ENCODE peak calls at places on chromosomes 2 and 18, in seven cellular contexts. X is GM23338, H is HCT116, J is K562, Z is HepG2, R is SK-N-SH, N is GM12878. C is an unnamed sample.

GRCh38 chr2:148231858-148232257 is 211.0 kb downstream of the MBD5 start:
- DNase-seq in X (no peak), J (no peak), N (no peak), H (no peak), Z (peak; percentile 40), R (no peak), C (no peak)

GRCh38 chr2:20488136-20488705 is 41.3 kb downstream of the RHOB start:
- DNase-seq in J (no peak), Z (no peak), N (no peak), X (no peak), R (no peak), H (no peak), C (no peak)

GRCh38 chr18:75164479-75164878 is 44.5 kb downstream of the PTGR3 start:
- DNase-seq in Z (no peak), X (no peak), R (no peak), J (no peak), N (no peak), H (no peak), C (no peak)

GRCh38 chr2:229434131-229434530 is 163.0 kb upstream of the PID1 start:
- DNase-seq in N (no peak), R (no peak), Z (no peak), X (no peak), J (no peak), H (no peak), C (no peak)

GRCh38 chr2:67790622-67791021 is 272.2 kb downstream of the C1D start:
- DNase-seq in N (no peak), X (no peak), H (no peak), J (no peak), Z (no peak), R (no peak), C (no peak)

GRCh38 chr2:140273396-140273795 is 1493.2 kb upstream of the NXPH2 start:
- DNase-seq in Z (no peak), N (no peak), H (no peak), X (no peak), R (no peak), J (no peak), C (no peak)

GRCh38 chr18:45108754-45109153 is 428.1 kb downstream of the SETBP1 start:
- DNase-seq in R (no peak), H (no peak), N (no peak), Z (no peak), X (no peak), J (no peak), C (no peak)

GRCh38 chr2:178008636-178009289 is 63.8 kb downstream of the PDE11A start:
- DNase-seq in X (peak; percentile 15), J (no peak), H (no peak), N (no peak), Z (no peak), R (peak; percentile 65), C (no peak)

GRCh38 chr2:216205486-216205885 is 96.3 kb downstream of the XRCC5 start:
- DNase-seq in X (no peak), N (no peak), R (no peak), J (no peak), Z (no peak), H (no peak), C (peak; percentile 76)

GRCh38 chr2:189298038-189298437 is 118.5 kb upstream of the COL5A2 start:
- DNase-seq in X (no peak), Z (no peak), H (no peak), N (no peak), J (no peak), R (no peak), C (no peak)

GRCh38 chr2:239603411-239604356 is 202.9 kb upstream of the HDAC4 start:
- DNase-seq in H (no peak), X (no peak), Z (no peak), R (no peak), J (no peak), N (no peak), C (no peak)

GRCh38 chr18:58196164-58196563 is 152.1 kb downstream of the NEDD4L start:
- DNase-seq in R (no peak), X (no peak), J (no peak), H (no peak), Z (no peak), N (no peak), C (no peak)

GRCh38 chr18:48106976-48107781 is 176.7 kb upstream of the SMAD2 start:
- DNase-seq in H (no peak), X (peak; percentile 41), R (no peak), J (peak; percentile 9), Z (no peak), N (no peak), C (no peak)

GRCh38 chr2:97808816-97809215 is 95.4 kb downstream of the ZAP70 start:
- DNase-seq in H (no peak), X (no peak), N (no peak), J (no peak), Z (no peak), R (no peak), C (no peak)

GRCh38 chr2:11802782-11803191 is 56.4 kb downstream of the LPIN1 start:
- DNase-seq in N (no peak), X (no peak), R (no peak), Z (no peak), H (no peak), J (no peak), C (no peak)

GRCh38 chr2:237073552-237073951 is 12.1 kb upstream of the COPS8 start:
- DNase-seq in Z (no peak), N (no peak), J (no peak), R (no peak), X (no peak), H (no peak), C (no peak)

GRCh38 chr2:102099536-102100293 is 42.8 kb upstream of the IL1R1 start:
- DNase-seq in N (no peak), R (no peak), H (no peak), J (no peak), X (no peak), Z (no peak), C (no peak)

GRCh38 chr2:69422198-69422597 is 15.0 kb downstream of the NFU1 start:
- DNase-seq in N (no peak), H (no peak), Z (no peak), J (no peak), R (no peak), X (no peak), C (no peak)

GRCh38 chr2:10935953-10936942 is 24.5 kb downstream of the KCNF1 start:
- DNase-seq in R (no peak), H (peak; percentile 94), X (peak; percentile 62), Z (peak; percentile 98), J (peak; percentile 29), N (no peak), C (no peak)

GRCh38 chr18:43931439-43931838 is 654.1 kb upstream of the SYT4 start:
- DNase-seq in Z (no peak), R (no peak), X (no peak), H (no peak), N (no peak), J (no peak), C (no peak)

GRCh38 chr2:14633031-14633430 is 514 bp downstream of the LRATD1 start:
- DNase-seq in N (no peak), J (no peak), Z (no peak), R (no peak), H (no peak), X (peak; percentile 30), C (no peak)

GRCh38 chr18:48814490-48815181 is 136.1 kb downstream of the SMAD7 start:
- DNase-seq in J (no peak), H (no peak), Z (no peak), X (no peak), N (no peak), R (no peak), C (no peak)

GRCh38 chr2:134137182-134137595 is 116.7 kb upstream of the MGAT5 start:
- DNase-seq in Z (no peak), J (no peak), R (no peak), H (no peak), N (no peak), X (no peak), C (peak; percentile 46)

GRCh38 chr2:10414000-10414451 is 34.1 kb downstream of the ODC1 start:
- DNase-seq in R (no peak), J (no peak), Z (no peak), N (no peak), H (no peak), X (no peak), C (no peak)

GRCh38 chr18:22446906-22447305 is 29.2 kb upstream of the CTAGE1 start:
- DNase-seq in H (no peak), Z (no peak), N (no peak), J (no peak), R (no peak), X (no peak), C (no peak)

GRCh38 chr2:240347373-240347940 is 88.0 kb upstream of the GPC1 start:
- DNase-seq in N (no peak), X (no peak), H (no peak), J (no peak), R (no peak), Z (no peak), C (no peak)

GRCh38 chr2:203759692-203760365 is 53.4 kb downstream of the CD28 start:
- DNase-seq in J (no peak), N (no peak), R (no peak), X (no peak), Z (no peak), H (peak; percentile 48), C (no peak)

GRCh38 chr2:198097628-198098027 is 293.2 kb downstream of the PLCL1 start:
- DNase-seq in Z (no peak), N (peak; percentile 35), R (no peak), H (no peak), X (no peak), J (no peak), C (no peak)

GRCh38 chr18:2223394-2223793 is 347.9 kb downstream of the METTL4 start:
- DNase-seq in N (no peak), X (peak; percentile 9), H (no peak), Z (no peak), J (no peak), R (no peak), C (no peak)

DNA sequence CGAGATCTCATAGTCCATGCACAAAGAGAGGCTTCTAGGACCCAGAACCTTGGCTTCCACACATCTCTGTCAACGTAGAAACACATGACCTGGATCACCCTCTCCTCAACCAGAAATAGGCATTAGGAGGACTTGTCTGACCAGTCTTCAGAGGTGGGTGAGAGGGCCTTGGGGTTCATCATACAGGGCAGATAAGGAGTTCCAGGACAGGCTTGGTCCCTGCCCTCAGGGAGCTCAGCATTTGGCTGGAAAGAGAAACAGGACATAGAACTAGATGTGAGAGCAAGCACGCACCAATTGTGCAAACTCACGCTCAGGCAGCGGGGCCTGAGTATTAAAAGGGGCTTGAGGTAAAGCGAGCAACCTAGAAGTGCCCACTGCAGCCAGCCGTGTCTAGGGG is 28.6 kb upstream of the NOTO start:
- DNase-seq in J (no peak), N (no peak), H (no peak), R (no peak), X (no peak), Z (no peak), C (no peak)
- H3K27me3 ChIP-seq in J (peaks cover 3% of the 10 kb centered on the region), N (peaks cover 13% of the 10 kb centered on the region), H (no peaks in the 10 kb centered on the region), R (peaks cover 9% of the 10 kb centered on the region), X (peaks cover 64% of the 10 kb centered on the region), Z (peaks cover 58% of the 10 kb centered on the region), C (peaks cover 35% of the 10 kb centered on the region)

GRCh38 chr2:120766758-120767351 is 31.2 kb downstream of the GLI2 start:
- DNase-seq in N (no peak), R (no peak), Z (no peak), J (no peak), X (peak; percentile 44), H (no peak), C (no peak)
- TF ChIP-seq REST in N (no peak), R (no peak), Z (no peak), J (no peak), X (no peak), H (no peak), C (no peak)

GRCh38 chr2:60614319-60614718 is 60.9 kb upstream of the BCL11A start:
- DNase-seq in R (no peak), N (no peak), J (no peak), X (no peak), H (no peak), Z (no peak), C (no peak)
- H3K27me3 ChIP-seq in R (no peaks in the 10 kb centered on the region), N (peaks cover 1% of the 10 kb centered on the region), J (peaks cover 3% of the 10 kb centered on the region), X (no peaks in the 10 kb centered on the region), H (peaks cover 6% of the 10 kb centered on the region), Z (peaks cover 4% of the 10 kb centered on the region), C (no peaks in the 10 kb centered on the region)

GRCh38 chr2:217316743-217317142 is 456.9 kb upstream of the TNP1 start:
- DNase-seq in J (no peak), H (no peak), R (no peak), Z (no peak), X (no peak), N (peak; percentile 30), C (peak; percentile 28)
- TF ChIP-seq REST in J (no peak), H (no peak), R (no peak), Z (no peak), X (no peak), N (no peak), C (no peak)

C was measured in HL-60.